ENCODE peak calls at places on chromosome 7, in ten cellular contexts. One of them, this sample, is unnamed.

GRCh38 chr7:5143935-5144903 is 45.8 kb upstream of the WIPI2 start:
- DNase-seq in activated CD4-positive, alpha-beta T cell treated with anti-CD3 and anti-CD28 coated beads, Interleukin-2, amount 10 ng/mL, durations not matched to agents 7 days and 5 days: peak
- DNase-seq in SK-N-SH: peak
- DNase-seq in hypothalamus: no peak
- DNase-seq in activated effector memory CD4-positive, alpha-beta T cell treated with anti-CD3 and anti-CD28 coated beads, Interleukin-2, amount 50 U/mL, for 16 hours: peak
- DNase-seq in esophagus squamous epithelium: no peak
- DNase-seq in skeletal muscle cell: no peak
- DNase-seq in T-helper 2 cell: peak
- DNase-seq in BE2C: peak
- DNase-seq in activated naive CD4-positive, alpha-beta T cell treated with anti-CD3 and anti-CD28 coated beads, Interleukin-2, amount 50 U/mL, for 16 hours: peak
- DNase-seq in this sample: peak

GRCh38 chr7:105654994-105655900 is 74.0 kb upstream of the EFCAB10 start:
- DNase-seq in activated CD4-positive, alpha-beta T cell treated with anti-CD3 and anti-CD28 coated beads, Interleukin-2, amount 10 ng/mL, durations not matched to agents 7 days and 5 days: no peak
- DNase-seq in SK-N-SH: peak
- DNase-seq in hypothalamus: no peak
- DNase-seq in activated effector memory CD4-positive, alpha-beta T cell treated with anti-CD3 and anti-CD28 coated beads, Interleukin-2, amount 50 U/mL, for 16 hours: no peak
- DNase-seq in esophagus squamous epithelium: no peak
- DNase-seq in skeletal muscle cell: peak
- DNase-seq in T-helper 2 cell: no peak
- DNase-seq in BE2C: peak
- DNase-seq in activated naive CD4-positive, alpha-beta T cell treated with anti-CD3 and anti-CD28 coated beads, Interleukin-2, amount 50 U/mL, for 16 hours: no peak
- DNase-seq in this sample: no peak

GRCh38 chr7:44782460-44782859 is 14.0 kb upstream of the PPIA start:
- DNase-seq in activated CD4-positive, alpha-beta T cell treated with anti-CD3 and anti-CD28 coated beads, Interleukin-2, amount 10 ng/mL, durations not matched to agents 7 days and 5 days: no peak
- DNase-seq in SK-N-SH: no peak
- DNase-seq in hypothalamus: no peak
- DNase-seq in activated effector memory CD4-positive, alpha-beta T cell treated with anti-CD3 and anti-CD28 coated beads, Interleukin-2, amount 50 U/mL, for 16 hours: no peak
- DNase-seq in esophagus squamous epithelium: no peak
- DNase-seq in skeletal muscle cell: no peak
- DNase-seq in T-helper 2 cell: no peak
- DNase-seq in BE2C: no peak
- DNase-seq in activated naive CD4-positive, alpha-beta T cell treated with anti-CD3 and anti-CD28 coated beads, Interleukin-2, amount 50 U/mL, for 16 hours: no peak
- DNase-seq in this sample: no peak

GRCh38 chr7:23472974-23473847 is 2.9 kb upstream of the IGF2BP3 start:
- DNase-seq in activated CD4-positive, alpha-beta T cell treated with anti-CD3 and anti-CD28 coated beads, Interleukin-2, amount 10 ng/mL, durations not matched to agents 7 days and 5 days: no peak
- DNase-seq in SK-N-SH: peak
- DNase-seq in hypothalamus: no peak
- DNase-seq in activated effector memory CD4-positive, alpha-beta T cell treated with anti-CD3 and anti-CD28 coated beads, Interleukin-2, amount 50 U/mL, for 16 hours: no peak
- DNase-seq in esophagus squamous epithelium: no peak
- DNase-seq in skeletal muscle cell: no peak
- DNase-seq in T-helper 2 cell: no peak
- DNase-seq in BE2C: peak
- DNase-seq in activated naive CD4-positive, alpha-beta T cell treated with anti-CD3 and anti-CD28 coated beads, Interleukin-2, amount 50 U/mL, for 16 hours: no peak
- DNase-seq in this sample: no peak

GRCh38 chr7:135291809-135292253 is 58.2 kb downstream of the STRA8 start:
- DNase-seq in activated CD4-positive, alpha-beta T cell treated with anti-CD3 and anti-CD28 coated beads, Interleukin-2, amount 10 ng/mL, durations not matched to agents 7 days and 5 days: no peak
- DNase-seq in SK-N-SH: no peak
- DNase-seq in hypothalamus: no peak
- DNase-seq in activated effector memory CD4-positive, alpha-beta T cell treated with anti-CD3 and anti-CD28 coated beads, Interleukin-2, amount 50 U/mL, for 16 hours: no peak
- DNase-seq in esophagus squamous epithelium: no peak
- DNase-seq in skeletal muscle cell: peak
- DNase-seq in T-helper 2 cell: no peak
- DNase-seq in BE2C: no peak
- DNase-seq in activated naive CD4-positive, alpha-beta T cell treated with anti-CD3 and anti-CD28 coated beads, Interleukin-2, amount 50 U/mL, for 16 hours: no peak
- DNase-seq in this sample: no peak

GRCh38 chr7:70498633-70499032 is 633.3 kb upstream of the GALNT17 start:
- DNase-seq in activated CD4-positive, alpha-beta T cell treated with anti-CD3 and anti-CD28 coated beads, Interleukin-2, amount 10 ng/mL, durations not matched to agents 7 days and 5 days: no peak
- DNase-seq in SK-N-SH: no peak
- DNase-seq in hypothalamus: no peak
- DNase-seq in activated effector memory CD4-positive, alpha-beta T cell treated with anti-CD3 and anti-CD28 coated beads, Interleukin-2, amount 50 U/mL, for 16 hours: no peak
- DNase-seq in esophagus squamous epithelium: no peak
- DNase-seq in skeletal muscle cell: no peak
- DNase-seq in T-helper 2 cell: no peak
- DNase-seq in BE2C: no peak
- DNase-seq in activated naive CD4-positive, alpha-beta T cell treated with anti-CD3 and anti-CD28 coated beads, Interleukin-2, amount 50 U/mL, for 16 hours: no peak
- DNase-seq in this sample: no peak

GRCh38 chr7:77348371-77348813 is 67.8 kb downstream of the GSAP start:
- DNase-seq in activated CD4-positive, alpha-beta T cell treated with anti-CD3 and anti-CD28 coated beads, Interleukin-2, amount 10 ng/mL, durations not matched to agents 7 days and 5 days: no peak
- DNase-seq in SK-N-SH: peak
- DNase-seq in hypothalamus: no peak
- DNase-seq in activated effector memory CD4-positive, alpha-beta T cell treated with anti-CD3 and anti-CD28 coated beads, Interleukin-2, amount 50 U/mL, for 16 hours: no peak
- DNase-seq in esophagus squamous epithelium: no peak
- DNase-seq in skeletal muscle cell: peak
- DNase-seq in T-helper 2 cell: no peak
- DNase-seq in BE2C: no peak
- DNase-seq in activated naive CD4-positive, alpha-beta T cell treated with anti-CD3 and anti-CD28 coated beads, Interleukin-2, amount 50 U/mL, for 16 hours: no peak
- DNase-seq in this sample: no peak

GRCh38 chr7:142828101-142828500 is 26.8 kb upstream of the EPHB6 start:
- DNase-seq in activated CD4-positive, alpha-beta T cell treated with anti-CD3 and anti-CD28 coated beads, Interleukin-2, amount 10 ng/mL, durations not matched to agents 7 days and 5 days: no peak
- DNase-seq in SK-N-SH: no peak
- DNase-seq in hypothalamus: no peak
- DNase-seq in activated effector memory CD4-positive, alpha-beta T cell treated with anti-CD3 and anti-CD28 coated beads, Interleukin-2, amount 50 U/mL, for 16 hours: no peak
- DNase-seq in esophagus squamous epithelium: no peak
- DNase-seq in skeletal muscle cell: no peak
- DNase-seq in T-helper 2 cell: no peak
- DNase-seq in BE2C: no peak
- DNase-seq in activated naive CD4-positive, alpha-beta T cell treated with anti-CD3 and anti-CD28 coated beads, Interleukin-2, amount 50 U/mL, for 16 hours: no peak
- DNase-seq in this sample: no peak

GRCh38 chr7:134042307-134042706 is 84.8 kb upstream of the LRGUK start:
- DNase-seq in activated CD4-positive, alpha-beta T cell treated with anti-CD3 and anti-CD28 coated beads, Interleukin-2, amount 10 ng/mL, durations not matched to agents 7 days and 5 days: no peak
- DNase-seq in SK-N-SH: peak
- DNase-seq in hypothalamus: no peak
- DNase-seq in activated effector memory CD4-positive, alpha-beta T cell treated with anti-CD3 and anti-CD28 coated beads, Interleukin-2, amount 50 U/mL, for 16 hours: no peak
- DNase-seq in esophagus squamous epithelium: no peak
- DNase-seq in skeletal muscle cell: no peak
- DNase-seq in T-helper 2 cell: no peak
- DNase-seq in BE2C: peak
- DNase-seq in activated naive CD4-positive, alpha-beta T cell treated with anti-CD3 and anti-CD28 coated beads, Interleukin-2, amount 50 U/mL, for 16 hours: no peak
- DNase-seq in this sample: no peak

GRCh38 chr7:44158060-44158872 is 17.1 kb upstream of the MYL7 start:
- DNase-seq in activated CD4-positive, alpha-beta T cell treated with anti-CD3 and anti-CD28 coated beads, Interleukin-2, amount 10 ng/mL, durations not matched to agents 7 days and 5 days: no peak
- DNase-seq in SK-N-SH: peak
- DNase-seq in hypothalamus: no peak
- DNase-seq in activated effector memory CD4-positive, alpha-beta T cell treated with anti-CD3 and anti-CD28 coated beads, Interleukin-2, amount 50 U/mL, for 16 hours: peak
- DNase-seq in esophagus squamous epithelium: no peak
- DNase-seq in skeletal muscle cell: no peak
- DNase-seq in T-helper 2 cell: no peak
- DNase-seq in BE2C: peak
- DNase-seq in activated naive CD4-positive, alpha-beta T cell treated with anti-CD3 and anti-CD28 coated beads, Interleukin-2, amount 50 U/mL, for 16 hours: no peak
- DNase-seq in this sample: no peak

GRCh38 chr7:7789551-7789988 is 71.2 kb upstream of the RPA3 start:
- DNase-seq in activated CD4-positive, alpha-beta T cell treated with anti-CD3 and anti-CD28 coated beads, Interleukin-2, amount 10 ng/mL, durations not matched to agents 7 days and 5 days: no peak
- DNase-seq in SK-N-SH: no peak
- DNase-seq in hypothalamus: no peak
- DNase-seq in activated effector memory CD4-positive, alpha-beta T cell treated with anti-CD3 and anti-CD28 coated beads, Interleukin-2, amount 50 U/mL, for 16 hours: no peak
- DNase-seq in esophagus squamous epithelium: no peak
- DNase-seq in skeletal muscle cell: no peak
- DNase-seq in T-helper 2 cell: no peak
- DNase-seq in BE2C: no peak
- DNase-seq in activated naive CD4-positive, alpha-beta T cell treated with anti-CD3 and anti-CD28 coated beads, Interleukin-2, amount 50 U/mL, for 16 hours: no peak
- DNase-seq in this sample: no peak

GRCh38 chr7:92851732-92852131 is 15.4 kb upstream of the CDK6 start:
- DNase-seq in activated CD4-positive, alpha-beta T cell treated with anti-CD3 and anti-CD28 coated beads, Interleukin-2, amount 10 ng/mL, durations not matched to agents 7 days and 5 days: no peak
- DNase-seq in SK-N-SH: no peak
- DNase-seq in hypothalamus: no peak
- DNase-seq in activated effector memory CD4-positive, alpha-beta T cell treated with anti-CD3 and anti-CD28 coated beads, Interleukin-2, amount 50 U/mL, for 16 hours: no peak
- DNase-seq in esophagus squamous epithelium: no peak
- DNase-seq in skeletal muscle cell: no peak
- DNase-seq in T-helper 2 cell: no peak
- DNase-seq in BE2C: no peak
- DNase-seq in activated naive CD4-positive, alpha-beta T cell treated with anti-CD3 and anti-CD28 coated beads, Interleukin-2, amount 50 U/mL, for 16 hours: no peak
- DNase-seq in this sample: no peak

GRCh38 chr7:156943091-156944041 is 6.1 kb upstream of the NOM1 start:
- DNase-seq in activated CD4-positive, alpha-beta T cell treated with anti-CD3 and anti-CD28 coated beads, Interleukin-2, amount 10 ng/mL, durations not matched to agents 7 days and 5 days: no peak
- DNase-seq in SK-N-SH: no peak
- DNase-seq in hypothalamus: no peak
- DNase-seq in activated effector memory CD4-positive, alpha-beta T cell treated with anti-CD3 and anti-CD28 coated beads, Interleukin-2, amount 50 U/mL, for 16 hours: no peak
- DNase-seq in esophagus squamous epithelium: no peak
- DNase-seq in skeletal muscle cell: no peak
- DNase-seq in T-helper 2 cell: no peak
- DNase-seq in BE2C: no peak
- DNase-seq in activated naive CD4-positive, alpha-beta T cell treated with anti-CD3 and anti-CD28 coated beads, Interleukin-2, amount 50 U/mL, for 16 hours: no peak
- DNase-seq in this sample: no peak

GRCh38 chr7:134908289-134908688 is 78.0 kb upstream of the AGBL3 start:
- DNase-seq in activated CD4-positive, alpha-beta T cell treated with anti-CD3 and anti-CD28 coated beads, Interleukin-2, amount 10 ng/mL, durations not matched to agents 7 days and 5 days: no peak
- DNase-seq in SK-N-SH: no peak
- DNase-seq in hypothalamus: no peak
- DNase-seq in activated effector memory CD4-positive, alpha-beta T cell treated with anti-CD3 and anti-CD28 coated beads, Interleukin-2, amount 50 U/mL, for 16 hours: no peak
- DNase-seq in esophagus squamous epithelium: no peak
- DNase-seq in skeletal muscle cell: no peak
- DNase-seq in T-helper 2 cell: no peak
- DNase-seq in BE2C: no peak
- DNase-seq in activated naive CD4-positive, alpha-beta T cell treated with anti-CD3 and anti-CD28 coated beads, Interleukin-2, amount 50 U/mL, for 16 hours: no peak
- DNase-seq in this sample: no peak

GRCh38 chr7:28615091-28615490 is 202.8 kb downstream of the CREB5 start:
- DNase-seq in activated CD4-positive, alpha-beta T cell treated with anti-CD3 and anti-CD28 coated beads, Interleukin-2, amount 10 ng/mL, durations not matched to agents 7 days and 5 days: no peak
- DNase-seq in SK-N-SH: no peak
- DNase-seq in hypothalamus: no peak
- DNase-seq in activated effector memory CD4-positive, alpha-beta T cell treated with anti-CD3 and anti-CD28 coated beads, Interleukin-2, amount 50 U/mL, for 16 hours: no peak
- DNase-seq in esophagus squamous epithelium: no peak
- DNase-seq in skeletal muscle cell: no peak
- DNase-seq in T-helper 2 cell: no peak
- DNase-seq in BE2C: no peak
- DNase-seq in activated naive CD4-positive, alpha-beta T cell treated with anti-CD3 and anti-CD28 coated beads, Interleukin-2, amount 50 U/mL, for 16 hours: no peak
- DNase-seq in this sample: no peak

GRCh38 chr7:32033006-32033405 is 37.2 kb downstream of the PDE1C start:
- DNase-seq in activated CD4-positive, alpha-beta T cell treated with anti-CD3 and anti-CD28 coated beads, Interleukin-2, amount 10 ng/mL, durations not matched to agents 7 days and 5 days: no peak
- DNase-seq in SK-N-SH: no peak
- DNase-seq in hypothalamus: no peak
- DNase-seq in activated effector memory CD4-positive, alpha-beta T cell treated with anti-CD3 and anti-CD28 coated beads, Interleukin-2, amount 50 U/mL, for 16 hours: no peak
- DNase-seq in esophagus squamous epithelium: no peak
- DNase-seq in skeletal muscle cell: no peak
- DNase-seq in T-helper 2 cell: no peak
- DNase-seq in BE2C: no peak
- DNase-seq in activated naive CD4-positive, alpha-beta T cell treated with anti-CD3 and anti-CD28 coated beads, Interleukin-2, amount 50 U/mL, for 16 hours: no peak
- DNase-seq in this sample: no peak

GRCh38 chr7:45574521-45575500 is 643 bp downstream of the ADCY1 start:
- DNase-seq in activated CD4-positive, alpha-beta T cell treated with anti-CD3 and anti-CD28 coated beads, Interleukin-2, amount 10 ng/mL, durations not matched to agents 7 days and 5 days: no peak
- DNase-seq in SK-N-SH: peak
- DNase-seq in hypothalamus: no peak
- DNase-seq in activated effector memory CD4-positive, alpha-beta T cell treated with anti-CD3 and anti-CD28 coated beads, Interleukin-2, amount 50 U/mL, for 16 hours: peak
- DNase-seq in esophagus squamous epithelium: no peak
- DNase-seq in skeletal muscle cell: no peak
- DNase-seq in T-helper 2 cell: no peak
- DNase-seq in BE2C: peak
- DNase-seq in activated naive CD4-positive, alpha-beta T cell treated with anti-CD3 and anti-CD28 coated beads, Interleukin-2, amount 50 U/mL, for 16 hours: no peak
- DNase-seq in this sample: no peak

GRCh38 chr7:157612664-157613561 is 276.1 kb downstream of the DNAJB6 start:
- DNase-seq in activated CD4-positive, alpha-beta T cell treated with anti-CD3 and anti-CD28 coated beads, Interleukin-2, amount 10 ng/mL, durations not matched to agents 7 days and 5 days: peak
- DNase-seq in SK-N-SH: no peak
- DNase-seq in hypothalamus: no peak
- DNase-seq in activated effector memory CD4-positive, alpha-beta T cell treated with anti-CD3 and anti-CD28 coated beads, Interleukin-2, amount 50 U/mL, for 16 hours: peak
- DNase-seq in esophagus squamous epithelium: no peak
- DNase-seq in skeletal muscle cell: no peak
- DNase-seq in T-helper 2 cell: peak
- DNase-seq in BE2C: no peak
- DNase-seq in activated naive CD4-positive, alpha-beta T cell treated with anti-CD3 and anti-CD28 coated beads, Interleukin-2, amount 50 U/mL, for 16 hours: peak
- DNase-seq in this sample: peak

GRCh38 chr7:93014410-93014809 is 103.4 kb downstream of the SAMD9 start:
- DNase-seq in activated CD4-positive, alpha-beta T cell treated with anti-CD3 and anti-CD28 coated beads, Interleukin-2, amount 10 ng/mL, durations not matched to agents 7 days and 5 days: no peak
- DNase-seq in SK-N-SH: no peak
- DNase-seq in hypothalamus: no peak
- DNase-seq in activated effector memory CD4-positive, alpha-beta T cell treated with anti-CD3 and anti-CD28 coated beads, Interleukin-2, amount 50 U/mL, for 16 hours: no peak
- DNase-seq in esophagus squamous epithelium: no peak
- DNase-seq in skeletal muscle cell: no peak
- DNase-seq in T-helper 2 cell: no peak
- DNase-seq in BE2C: no peak
- DNase-seq in activated naive CD4-positive, alpha-beta T cell treated with anti-CD3 and anti-CD28 coated beads, Interleukin-2, amount 50 U/mL, for 16 hours: no peak
- DNase-seq in this sample: no peak

GRCh38 chr7:55405856-55406541 is 40.9 kb downstream of the LANCL2 start:
- DNase-seq in activated CD4-positive, alpha-beta T cell treated with anti-CD3 and anti-CD28 coated beads, Interleukin-2, amount 10 ng/mL, durations not matched to agents 7 days and 5 days: no peak
- DNase-seq in SK-N-SH: no peak
- DNase-seq in hypothalamus: no peak
- DNase-seq in activated effector memory CD4-positive, alpha-beta T cell treated with anti-CD3 and anti-CD28 coated beads, Interleukin-2, amount 50 U/mL, for 16 hours: no peak
- DNase-seq in esophagus squamous epithelium: no peak
- DNase-seq in skeletal muscle cell: no peak
- DNase-seq in T-helper 2 cell: no peak
- DNase-seq in BE2C: no peak
- DNase-seq in activated naive CD4-positive, alpha-beta T cell treated with anti-CD3 and anti-CD28 coated beads, Interleukin-2, amount 50 U/mL, for 16 hours: no peak
- DNase-seq in this sample: no peak

GRCh38 chr7:123599766-123600165 is 1.9 kb upstream of the ASB15 start:
- DNase-seq in activated CD4-positive, alpha-beta T cell treated with anti-CD3 and anti-CD28 coated beads, Interleukin-2, amount 10 ng/mL, durations not matched to agents 7 days and 5 days: no peak
- DNase-seq in SK-N-SH: no peak
- DNase-seq in hypothalamus: no peak
- DNase-seq in activated effector memory CD4-positive, alpha-beta T cell treated with anti-CD3 and anti-CD28 coated beads, Interleukin-2, amount 50 U/mL, for 16 hours: no peak
- DNase-seq in esophagus squamous epithelium: no peak
- DNase-seq in skeletal muscle cell: no peak
- DNase-seq in T-helper 2 cell: no peak
- DNase-seq in BE2C: no peak
- DNase-seq in activated naive CD4-positive, alpha-beta T cell treated with anti-CD3 and anti-CD28 coated beads, Interleukin-2, amount 50 U/mL, for 16 hours: no peak
- DNase-seq in this sample: no peak

GRCh38 chr7:55474944-55475911 is 97.1 kb downstream of the VOPP1 start:
- DNase-seq in activated CD4-positive, alpha-beta T cell treated with anti-CD3 and anti-CD28 coated beads, Interleukin-2, amount 10 ng/mL, durations not matched to agents 7 days and 5 days: peak
- DNase-seq in SK-N-SH: no peak
- DNase-seq in hypothalamus: no peak
- DNase-seq in activated effector memory CD4-positive, alpha-beta T cell treated with anti-CD3 and anti-CD28 coated beads, Interleukin-2, amount 50 U/mL, for 16 hours: no peak
- DNase-seq in esophagus squamous epithelium: no peak
- DNase-seq in skeletal muscle cell: no peak
- DNase-seq in T-helper 2 cell: no peak
- DNase-seq in BE2C: no peak
- DNase-seq in activated naive CD4-positive, alpha-beta T cell treated with anti-CD3 and anti-CD28 coated beads, Interleukin-2, amount 50 U/mL, for 16 hours: no peak
- DNase-seq in this sample: no peak

This sample was measured in stimulated activated naive B cell treated with anti-CD40 and anti-IgM and Interleukin-4, amounts not matched to agents 10 μg/mL and 1 μg/mL and 100 μg/mL, for 72 hours.